ENCODE peak calls at places on chromosomes 7 and 10, in eight cellular contexts. O is lung, P is fibroblast of mammary gland, L is choroid plexus epithelial cell, C is Calu3, N is WTC11, J is HFF-Myc, S is heart left ventricle. B is an unnamed sample.

GRCh38 chr7:7181519-7182155 is 707 bp upstream of the C1GALT1 start:
- DNase-seq in O (peak), P (peak), L (peak), C (peak), N (peak), J (no peak), S (peak), B (no peak)

GRCh38 chr10:14736600-14737081 is 38.1 kb downstream of the FAM107B start:
- DNase-seq in O (no peak), P (no peak), L (peak), C (no peak), N (no peak), J (no peak), S (no peak), B (no peak)

GRCh38 chr10:60197206-60197605 is 192.5 kb downstream of the ANK3 start:
- DNase-seq in O (no peak), P (peak), L (no peak), C (no peak), N (no peak), J (no peak), S (no peak), B (no peak)

GRCh38 chr7:16587785-16588184 is 57.8 kb downstream of the ANKMY2 start:
- DNase-seq in O (peak), P (no peak), L (no peak), C (no peak), N (no peak), J (no peak), S (no peak), B (no peak)

GRCh38 chr7:148772297-148773089 is 73.8 kb downstream of the CUL1 start:
- DNase-seq in O (no peak), P (peak), L (peak), C (peak), N (no peak), J (peak), S (no peak), B (no peak)

GRCh38 chr10:119543814-119544642 is 1.5 kb upstream of the RGS10 start:
- DNase-seq in O (no peak), P (peak), L (peak), C (no peak), N (no peak), J (no peak), S (no peak), B (no peak)

GRCh38 chr7:91459539-91459938 is 195.3 kb downstream of the FZD1 start:
- DNase-seq in O (no peak), P (peak), L (no peak), C (no peak), N (no peak), J (no peak), S (no peak), B (no peak)

GRCh38 chr10:81068446-81068845 is 530.7 kb downstream of the SH2D4B start:
- DNase-seq in O (no peak), P (no peak), L (no peak), C (no peak), N (no peak), J (no peak), S (no peak), B (no peak)

GRCh38 chr7:27172823-27173411 is 1.2 kb downstream of the HOXA10 start:
- DNase-seq in O (no peak), P (peak), L (peak), C (peak), N (no peak), J (no peak), S (peak), B (peak)

GRCh38 chr10:84632866-84633265 is 304.5 kb downstream of the CCSER2 start:
- DNase-seq in O (no peak), P (no peak), L (peak), C (peak), N (no peak), J (no peak), S (no peak), B (no peak)

GRCh38 chr7:24251568-24251967 is 32.4 kb upstream of the NPY start:
- DNase-seq in O (no peak), P (no peak), L (no peak), C (no peak), N (no peak), J (no peak), S (no peak), B (no peak)

GRCh38 chr7:94906035-94906796 is 1.2 kb upstream of the PPP1R9A start:
- DNase-seq in O (no peak), P (no peak), L (no peak), C (no peak), N (no peak), J (no peak), S (no peak), B (no peak)

GRCh38 chr7:1235501-1236131 is 2.9 kb downstream of the UNCX start:
- DNase-seq in O (no peak), P (no peak), L (no peak), C (no peak), N (peak), J (no peak), S (no peak), B (peak)

GRCh38 chr7:28686418-28686800 is 271.7 kb downstream of the TRIL start:
- DNase-seq in O (no peak), P (peak), L (peak), C (peak), N (peak), J (peak), S (no peak), B (no peak)

GRCh38 chr10:60394444-60394843 is 4.8 kb upstream of the ANK3 start:
- DNase-seq in O (no peak), P (no peak), L (no peak), C (no peak), N (no peak), J (no peak), S (no peak), B (peak)

GRCh38 chr10:112658900-112659328 is 211.9 kb downstream of the VTI1A start:
- DNase-seq in O (no peak), P (no peak), L (peak), C (peak), N (no peak), J (no peak), S (no peak), B (no peak)

GRCh38 chr7:128755816-128756476 is 16.8 kb downstream of the CALU start:
- DNase-seq in O (no peak), P (peak), L (peak), C (no peak), N (no peak), J (peak), S (no peak), B (no peak)

GRCh38 chr7:563629-564170 is 44.1 kb upstream of the PDGFA start:
- DNase-seq in O (no peak), P (no peak), L (no peak), C (no peak), N (no peak), J (no peak), S (no peak), B (no peak)

GRCh38 chr7:127736511-127736910 is 84.5 kb downstream of the SND1 start:
- DNase-seq in O (no peak), P (no peak), L (no peak), C (no peak), N (no peak), J (no peak), S (no peak), B (no peak)

GRCh38 chr10:103803941-103804340 is 51.4 kb downstream of the SH3PXD2A start:
- DNase-seq in O (no peak), P (no peak), L (no peak), C (no peak), N (no peak), J (no peak), S (no peak), B (no peak)

GRCh38 chr10:117987242-117987909 is 59.4 kb downstream of the RAB11FIP2 start:
- DNase-seq in O (no peak), P (peak), L (no peak), C (no peak), N (no peak), J (no peak), S (no peak), B (no peak)

GRCh38 chr7:69906309-69906995 is 308.2 kb downstream of the AUTS2 start:
- DNase-seq in O (no peak), P (peak), L (peak), C (no peak), N (no peak), J (no peak), S (no peak), B (peak)

GRCh38 chr7:141889323-141889722 is 26.9 kb upstream of the OR9A4 start:
- DNase-seq in O (no peak), P (no peak), L (no peak), C (no peak), N (no peak), J (no peak), S (no peak), B (no peak)

GRCh38 chr7:40885503-40885902 is 750.7 kb downstream of the SUGCT start:
- DNase-seq in O (no peak), P (peak), L (peak), C (peak), N (no peak), J (peak), S (no peak), B (no peak)

DNA sequence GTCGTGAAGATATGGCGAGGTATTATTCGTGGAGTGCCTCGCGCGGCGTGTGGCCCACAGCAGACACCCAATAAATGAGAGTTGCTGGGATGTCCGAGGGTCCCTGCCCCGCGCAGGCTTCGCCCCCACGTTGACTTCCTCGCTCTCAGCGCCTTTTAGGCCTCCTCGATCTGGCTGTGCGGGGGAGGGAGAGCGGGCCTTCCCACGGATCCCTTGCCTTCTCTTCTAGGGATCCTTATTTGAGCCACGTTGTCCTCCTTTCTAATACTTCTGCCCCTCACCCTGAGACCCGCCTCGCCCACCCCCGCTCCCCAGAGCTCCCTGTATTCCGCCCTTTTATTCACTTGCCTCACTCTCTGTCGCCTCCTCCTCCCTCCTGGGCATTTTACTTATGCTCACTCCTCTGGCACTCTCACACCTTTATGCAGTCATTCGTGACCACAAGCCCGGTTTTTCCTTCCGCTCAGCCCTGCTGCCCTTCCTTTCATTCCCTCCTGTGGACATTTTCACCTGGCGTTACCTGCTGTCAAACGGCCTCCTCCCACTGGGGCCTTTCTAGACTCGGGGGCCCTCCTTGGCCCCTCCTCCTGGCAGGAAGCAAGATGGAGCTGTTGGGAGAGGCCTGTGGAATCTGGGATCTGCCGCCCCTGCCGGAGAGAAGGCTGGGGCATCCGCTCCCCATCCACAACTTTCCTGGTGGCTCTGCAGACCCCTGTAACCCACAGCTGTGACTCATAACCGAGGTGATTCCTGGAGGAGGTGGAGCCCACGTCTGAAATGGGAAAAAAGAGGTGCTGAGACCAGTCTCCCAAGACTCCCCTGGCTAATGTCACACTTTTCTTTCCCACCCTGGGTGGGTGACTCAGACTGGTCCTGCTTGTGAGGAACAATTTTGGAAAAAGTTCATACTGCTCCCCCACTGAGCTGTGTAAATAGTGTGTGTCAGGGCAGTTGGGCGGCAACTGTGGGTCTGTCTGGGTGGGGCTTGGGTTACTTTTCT is 1.0 kb downstream of the VCL start:
- DNase-seq in O (peak), P (peak), L (peak), C (peak), N (peak), J (peak), S (peak), B (peak)
- TF ChIP-seq CTCF in O (no peak), P (peak), L (peak), C (no peak), N (no peak), J (peak), S (peak), B (no peak)

DNA sequence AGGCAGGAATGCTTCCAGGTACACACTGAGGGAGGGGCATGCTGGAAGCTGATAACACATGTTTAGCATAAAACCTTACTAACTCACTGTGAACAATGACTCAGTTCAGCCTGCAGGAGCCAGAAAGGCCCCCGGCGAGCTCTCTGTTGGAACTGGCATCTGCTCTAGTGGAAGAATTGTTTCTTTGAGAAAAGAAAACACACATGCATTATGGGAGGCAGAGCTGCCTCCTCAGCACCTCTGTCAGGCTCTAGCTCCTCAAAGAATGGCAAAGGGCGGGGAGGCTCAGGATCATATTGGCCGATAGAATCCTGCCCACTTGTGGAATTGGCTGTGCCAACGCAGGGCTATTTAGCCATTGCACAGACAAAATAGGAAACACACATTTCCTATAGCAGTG is 338.3 kb downstream of the CXCL12 start:
- DNase-seq in O (no peak), P (peak), L (peak), C (no peak), N (no peak), J (no peak), S (no peak), B (no peak)
- TF ChIP-seq CTCF in O (no peak), P (no peak), L (no peak), C (no peak), N (no peak), J (peak), S (no peak), B (no peak)

GRCh38 chr7:100612730-100613446 is 548 bp downstream of the MOSPD3 start:
- DNase-seq in O (no peak), P (no peak), L (no peak), C (no peak), N (peak), J (no peak), S (no peak), B (peak)

GRCh38 chr7:100611983-100612729 is at the start of gene MOSPD3:
- DNase-seq in O (peak), P (peak), L (peak), C (peak), N (peak), J (peak), S (peak), B (peak)

GRCh38 chr7:100614308-100614861 is 2.0 kb downstream of the MOSPD3 start:
- DNase-seq in O (no peak), P (peak), L (no peak), C (no peak), N (no peak), J (no peak), S (no peak), B (no peak)

DNA sequence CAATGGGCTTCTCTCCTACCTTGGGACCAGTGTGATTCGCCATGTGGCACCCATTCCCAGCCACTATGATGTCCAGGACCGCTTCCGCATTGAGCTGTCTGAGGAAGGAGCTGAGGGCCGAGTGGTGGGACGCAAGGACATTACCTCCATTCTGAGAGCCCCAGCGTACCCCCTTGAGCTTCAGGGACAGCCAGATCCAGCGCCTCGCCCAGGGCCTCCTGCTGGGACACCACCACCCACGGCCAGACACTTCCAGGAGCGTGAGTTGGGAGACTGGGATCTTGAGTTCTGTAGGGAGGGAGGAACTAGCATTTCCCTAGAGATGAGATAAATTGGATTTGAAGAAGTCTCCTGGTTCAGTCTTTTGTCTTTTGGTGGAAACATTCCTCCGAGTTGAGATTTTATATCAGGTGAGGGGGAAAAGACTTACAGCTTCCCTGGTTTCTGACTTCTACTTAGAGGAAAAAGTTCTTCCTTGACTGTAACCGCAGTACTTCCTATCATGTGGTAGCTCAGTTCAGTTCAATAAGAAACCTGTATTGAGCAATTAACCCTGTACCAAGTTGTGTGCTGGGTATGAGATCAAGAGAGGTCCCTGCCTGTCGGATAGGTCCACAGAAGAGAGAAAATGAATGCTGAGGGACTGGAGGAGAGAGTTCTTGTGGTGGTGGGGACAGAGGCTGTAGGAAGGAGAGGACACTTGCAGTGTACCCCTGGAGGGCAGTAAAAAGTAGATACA is 1.3 kb downstream of the MOSPD3 start:
- DNase-seq in O (no peak), P (no peak), L (no peak), C (no peak), N (no peak), J (no peak), S (no peak), B (no peak)
- TF ChIP-seq CTCF in O (no peak), P (no peak), L (no peak), C (no peak), N (no peak), J (no peak), S (no peak), B (no peak)

GRCh38 chr7:114426824-114427223 is 12.2 kb downstream of the FOXP2 start:
- DNase-seq in O (no peak), P (peak), L (peak), C (no peak), N (no peak), J (no peak), S (no peak), B (no peak)
- TF ChIP-seq CTCF in O (no peak), P (peak), L (peak), C (peak), N (no peak), J (peak), S (no peak), B (no peak)

DNA sequence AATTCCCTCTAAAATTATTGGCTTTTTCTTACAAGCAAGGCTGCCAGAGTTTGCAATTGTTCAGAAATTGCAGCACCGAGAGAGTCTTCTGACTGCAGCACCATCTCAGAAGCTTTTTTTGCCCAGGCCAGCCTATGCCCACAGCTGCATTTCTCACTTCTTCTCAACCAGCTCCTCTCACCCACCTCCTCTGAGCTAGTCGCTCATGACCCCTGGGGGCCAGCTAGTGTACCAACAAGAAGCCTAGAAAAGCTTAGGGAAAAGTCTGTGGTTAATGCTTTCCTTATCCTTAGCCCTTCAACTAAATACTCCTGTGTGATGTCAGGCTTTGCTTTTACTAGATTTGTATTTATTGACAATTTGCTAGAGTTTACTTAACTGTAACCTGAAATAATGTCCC is 264.9 kb downstream of the HTR7 start:
- DNase-seq in O (no peak), P (peak), L (peak), C (peak), N (peak), J (peak), S (no peak), B (peak)
- TF ChIP-seq CTCF in O (peak), P (peak), L (peak), C (no peak), N (peak), J (peak), S (no peak), B (peak)

DNA sequence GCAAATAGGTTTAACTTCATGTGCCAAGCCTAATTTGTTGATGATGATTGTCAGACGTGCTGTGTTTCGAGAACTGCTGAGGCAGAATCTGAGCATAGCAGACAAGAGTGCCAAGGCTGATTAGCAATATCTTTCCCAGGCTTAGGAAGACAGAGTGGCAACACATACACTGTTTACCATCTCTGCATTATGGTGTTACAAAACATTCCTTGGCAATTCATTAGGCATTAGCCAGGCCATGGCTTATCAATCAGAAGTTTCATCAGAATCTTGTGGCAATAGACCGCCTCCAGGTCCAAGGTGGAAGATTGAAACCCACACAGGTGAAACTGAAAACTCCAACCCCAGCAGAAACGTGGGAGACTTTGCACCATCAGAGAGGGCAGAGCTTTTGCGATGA is 148.5 kb downstream of the AOAH start:
- DNase-seq in O (no peak), P (no peak), L (no peak), C (no peak), N (no peak), J (no peak), S (no peak), B (no peak)
- TF ChIP-seq CTCF in O (no peak), P (no peak), L (no peak), C (no peak), N (no peak), J (no peak), S (no peak), B (no peak)